ENCODE peak calls at places on chromosomes 6 and 20, in five cellular contexts. Y, L, K, O and M are unnamed samples.

GRCh38 chr20:9330151-9330550 is 184.2 kb upstream of the LAMP5 start:
- DNase-seq in Y (no peak), L (no peak), K (peak; percentile 32), O (no peak), M (no peak)

GRCh38 chr20:15491564-15491963 is 1081.7 kb downstream of the KIF16B start:
- DNase-seq in K (peak; percentile 61), Y (no peak), L (peak; percentile 10), O (peak; percentile 52), M (no peak)

GRCh38 chr6:302760-303159 is 10.5 kb downstream of the DUSP22 start:
- DNase-seq in O (no peak), Y (no peak), L (no peak), K (no peak), M (no peak)

GRCh38 chr20:23167436-23167835 is 81.3 kb upstream of the CD93 start:
- DNase-seq in Y (no peak), O (no peak), L (no peak), K (no peak), M (no peak)

GRCh38 chr6:111754423-111754822 is 118.8 kb downstream of the FYN start:
- DNase-seq in L (no peak), O (peak; percentile 2), K (no peak), Y (no peak), M (no peak)

GRCh38 chr6:126356526-126356925 is 16.6 kb downstream of the CENPW start:
- DNase-seq in L (no peak), O (no peak), K (no peak), Y (no peak), M (no peak)

GRCh38 chr6:84137989-84138575 is 89.4 kb downstream of the CEP162 start:
- DNase-seq in L (no peak), Y (no peak), K (no peak), O (no peak), M (no peak)

GRCh38 chr20:58637466-58638198 is 13.5 kb upstream of the STX16 start:
- DNase-seq in K (no peak), O (no peak), Y (no peak), L (no peak), M (no peak)

GRCh38 chr6:73734843-73735453 is 38.9 kb downstream of the CD109 start:
- DNase-seq in K (no peak), L (no peak), Y (no peak), O (no peak), M (no peak)

GRCh38 chr6:43963877-43964658 is 163.2 kb downstream of the MRPL14 start:
- DNase-seq in O (peak; percentile 22), L (no peak), K (no peak), Y (no peak), M (no peak)

GRCh38 chr20:42118409-42119125 is 500.4 kb upstream of the CHD6 start:
- DNase-seq in Y (no peak), O (peak; percentile 34), K (peak; percentile 80), L (no peak), M (no peak)

DNA sequence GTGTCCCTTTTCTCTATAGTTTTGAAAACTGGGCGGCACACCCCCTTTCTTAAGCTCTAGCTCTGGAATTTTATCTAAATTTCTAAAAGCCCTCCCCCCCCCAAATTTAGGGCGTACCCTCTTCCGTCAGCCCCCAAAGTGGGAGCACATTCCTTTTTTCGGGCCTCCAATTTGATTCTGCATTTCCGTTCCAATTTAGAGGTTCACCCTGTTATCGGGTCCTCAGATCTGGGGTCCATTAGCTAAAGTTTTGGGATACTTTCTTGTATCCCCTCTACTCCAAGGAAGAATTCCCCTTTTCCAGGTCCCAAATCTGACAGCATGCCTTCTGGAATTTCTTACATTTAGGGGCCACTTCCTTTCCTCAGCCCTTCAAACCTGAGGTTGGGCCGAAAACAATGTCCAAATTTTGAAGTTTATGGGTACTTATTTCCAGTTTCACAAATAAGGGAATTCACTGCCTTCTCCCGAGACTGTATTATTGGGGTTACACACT is 796 bp downstream of the PHF20 start:
- DNase-seq in O (no peak), K (no peak), L (no peak), Y (no peak), M (no peak)
- H4K8ac ChIP-seq in O (no peak overlapping the region), K (peak overlapping the region; percentile 81), L (no peak overlapping the region), Y (no peak overlapping the region), M (no peak overlapping the region)

GRCh38 chr6:85465762-85466161 is 15.9 kb downstream of the NT5E start:
- DNase-seq in K (no peak), O (no peak), Y (no peak), L (no peak), M (peak; percentile 50)
- H4K8ac ChIP-seq in K (no peak overlapping the region), O (no peak overlapping the region), Y (no peak overlapping the region), L (no peak overlapping the region), M (peak overlapping the region; percentile 59)

GRCh38 chr20:32510601-32511357 is 74.4 kb downstream of the NOL4L start:
- DNase-seq in Y (no peak), L (no peak), O (peak; percentile 31), K (peak; percentile 50), M (no peak)
- H4K8ac ChIP-seq in Y (no peak overlapping the region), L (no peak overlapping the region), O (no peak overlapping the region), K (no peak overlapping the region), M (no peak overlapping the region)

GRCh38 chr6:158031445-158032353 is 50.0 kb downstream of the SYNJ2 start:
- DNase-seq in K (peak; percentile 50), L (no peak), Y (peak; percentile 21), O (no peak), M (peak; percentile 97)

GRCh38 chr6:158033751-158034702 is 52.4 kb downstream of the SYNJ2 start:
- DNase-seq in O (no peak), K (no peak), L (no peak), Y (no peak), M (peak; percentile 26)

GRCh38 chr6:158032354-158032733 is 50.7 kb downstream of the SYNJ2 start:
- DNase-seq in O (no peak), L (no peak), K (no peak), Y (no peak), M (no peak)

GRCh38 chr6:158031191-158031444 is 49.5 kb downstream of the SYNJ2 start:
- DNase-seq in L (no peak), O (no peak), Y (no peak), K (no peak), M (no peak)

GRCh38 chr6:158033077-158033750 is 51.6 kb downstream of the SYNJ2 start:
- DNase-seq in K (no peak), L (no peak), Y (no peak), O (no peak), M (no peak)
- H4K8ac ChIP-seq in K (no peak overlapping the region), L (no peak overlapping the region), Y (no peak overlapping the region), O (no peak overlapping the region), M (peak overlapping the region; percentile 59)